ENCODE peak calls at places on chromosomes 13 and 19, in five cellular contexts. One of them, this sample, is unnamed.

GRCh38 chr13:42740753-42741152 is 40.6 kb upstream of the FAM216B start:
- DNase-seq in K562: no peak
- DNase-seq in ovary: peak
- DNase-seq in neural crest cell: no peak
- DNase-seq in AG10803: no peak
- DNase-seq in this sample: no peak

GRCh38 chr19:55650602-55651230 is 2.7 kb downstream of the CCDC106 start:
- DNase-seq in neural crest cell: no peak
- DNase-seq in K562: no peak
- DNase-seq in ovary: no peak
- DNase-seq in AG10803: no peak
- DNase-seq in this sample: no peak

GRCh38 chr19:3041756-3042517 is 12.9 kb upstream of the TLE2 start:
- DNase-seq in AG10803: no peak
- DNase-seq in K562: peak
- DNase-seq in neural crest cell: no peak
- DNase-seq in ovary: peak
- DNase-seq in this sample: no peak

GRCh38 chr13:111636271-111636670 is 315.8 kb downstream of the TEX29 start:
- DNase-seq in neural crest cell: no peak
- DNase-seq in K562: no peak
- DNase-seq in AG10803: no peak
- DNase-seq in ovary: no peak
- DNase-seq in this sample: no peak

GRCh38 chr19:2170219-2170618 is 6.5 kb downstream of the DOT1L start:
- DNase-seq in ovary: no peak
- DNase-seq in K562: no peak
- DNase-seq in AG10803: no peak
- DNase-seq in neural crest cell: no peak
- DNase-seq in this sample: no peak

GRCh38 chr13:112996671-112997091 is 27.7 kb downstream of the MCF2L start:
- DNase-seq in AG10803: no peak
- DNase-seq in neural crest cell: no peak
- DNase-seq in K562: no peak
- DNase-seq in ovary: no peak
- DNase-seq in this sample: no peak

GRCh38 chr13:114141261-114141996 is 9.0 kb upstream of the RASA3 start:
- DNase-seq in K562: no peak
- DNase-seq in ovary: no peak
- DNase-seq in neural crest cell: no peak
- DNase-seq in AG10803: no peak
- DNase-seq in this sample: no peak

GRCh38 chr19:21585491-21585890 is 80.1 kb downstream of the ZNF429 start:
- DNase-seq in neural crest cell: no peak
- DNase-seq in ovary: no peak
- DNase-seq in AG10803: no peak
- DNase-seq in K562: no peak
- DNase-seq in this sample: no peak

GRCh38 chr13:40564342-40564997 is 102.0 kb downstream of the FOXO1 start:
- DNase-seq in K562: no peak
- DNase-seq in ovary: no peak
- DNase-seq in neural crest cell: no peak
- DNase-seq in AG10803: no peak
- DNase-seq in this sample: no peak

GRCh38 chr13:110557610-110558305 is 3.8 kb downstream of the RAB20 start:
- DNase-seq in AG10803: no peak
- DNase-seq in K562: no peak
- DNase-seq in neural crest cell: no peak
- DNase-seq in ovary: no peak
- DNase-seq in this sample: no peak

GRCh38 chr19:18433039-18433691 is 4.8 kb downstream of the ISYNA1 start:
- DNase-seq in neural crest cell: no peak
- DNase-seq in AG10803: no peak
- DNase-seq in ovary: peak
- DNase-seq in K562: peak
- DNase-seq in this sample: peak

GRCh38 chr19:4557186-4557970 is 2.1 kb downstream of the SEMA6B start:
- DNase-seq in ovary: no peak
- DNase-seq in K562: peak
- DNase-seq in neural crest cell: no peak
- DNase-seq in AG10803: no peak
- DNase-seq in this sample: no peak

GRCh38 chr19:29516821-29517395 is 8.9 kb upstream of the VSTM2B start:
- DNase-seq in AG10803: no peak
- DNase-seq in ovary: peak
- DNase-seq in K562: no peak
- DNase-seq in neural crest cell: no peak
- DNase-seq in this sample: no peak

GRCh38 chr19:51111606-51112005 is 3.4 kb upstream of the CTU1 start:
- DNase-seq in K562: no peak
- DNase-seq in AG10803: no peak
- DNase-seq in ovary: no peak
- DNase-seq in neural crest cell: no peak
- DNase-seq in this sample: no peak

GRCh38 chr13:110265682-110266430 is 41.1 kb downstream of the COL4A1 start:
- DNase-seq in AG10803: no peak
- DNase-seq in K562: no peak
- DNase-seq in neural crest cell: no peak
- DNase-seq in ovary: no peak
- DNase-seq in this sample: no peak

GRCh38 chr19:4425531-4425930 is 23.1 kb downstream of the CHAF1A start:
- DNase-seq in neural crest cell: no peak
- DNase-seq in K562: no peak
- DNase-seq in AG10803: peak
- DNase-seq in ovary: no peak
- DNase-seq in this sample: no peak

GRCh38 chr19:13277104-13277809 is 127.0 kb downstream of the IER2 start:
- DNase-seq in ovary: peak
- DNase-seq in AG10803: peak
- DNase-seq in neural crest cell: peak
- DNase-seq in K562: peak
- DNase-seq in this sample: peak

GRCh38 chr13:98515804-98516465 is 61.0 kb downstream of the STK24 start:
- DNase-seq in K562: no peak
- DNase-seq in neural crest cell: no peak
- DNase-seq in AG10803: no peak
- DNase-seq in ovary: no peak
- DNase-seq in this sample: no peak

GRCh38 chr19:52946322-52947310 is 16.1 kb downstream of the ZNF816 start:
- DNase-seq in neural crest cell: peak
- DNase-seq in AG10803: no peak
- DNase-seq in K562: peak
- DNase-seq in ovary: peak
- DNase-seq in this sample: peak

GRCh38 chr19:15330801-15331418 is 1.4 kb downstream of the BRD4 start:
- DNase-seq in ovary: no peak
- DNase-seq in K562: peak
- DNase-seq in neural crest cell: no peak
- DNase-seq in AG10803: peak
- DNase-seq in this sample: peak

GRCh38 chr13:112849500-112849899 is 119.5 kb upstream of the MCF2L start:
- DNase-seq in K562: no peak
- DNase-seq in neural crest cell: no peak
- DNase-seq in ovary: no peak
- DNase-seq in AG10803: no peak
- DNase-seq in this sample: no peak

GRCh38 chr19:49071860-49072547 is 495 bp downstream of the KCNA7 start:
- DNase-seq in AG10803: no peak
- DNase-seq in neural crest cell: peak
- DNase-seq in K562: peak
- DNase-seq in ovary: no peak
- DNase-seq in this sample: peak

GRCh38 chr13:50485979-50486935 is 357.2 kb downstream of the DLEU7 start:
- DNase-seq in neural crest cell: no peak
- DNase-seq in ovary: no peak
- DNase-seq in AG10803: peak
- DNase-seq in K562: no peak
- DNase-seq in this sample: peak

GRCh38 chr19:55112781-55113569 is 4.5 kb downstream of the PPP1R12C start:
- DNase-seq in ovary: peak
- DNase-seq in AG10803: no peak
- DNase-seq in neural crest cell: no peak
- DNase-seq in K562: peak
- DNase-seq in this sample: no peak

GRCh38 chr19:52138614-52139290 is 986 bp downstream of the ZNF616 start:
- DNase-seq in ovary: peak
- DNase-seq in K562: peak
- DNase-seq in AG10803: no peak
- DNase-seq in neural crest cell: peak
- DNase-seq in this sample: peak

GRCh38 chr13:31504918-31505317 is 234.4 kb upstream of the RXFP2 start:
- DNase-seq in K562: no peak
- DNase-seq in neural crest cell: no peak
- DNase-seq in AG10803: no peak
- DNase-seq in ovary: no peak
- DNase-seq in this sample: no peak

GRCh38 chr13:44151474-44151873 is 222.2 kb upstream of the SERP2 start:
- DNase-seq in K562: no peak
- DNase-seq in neural crest cell: no peak
- DNase-seq in ovary: no peak
- DNase-seq in AG10803: no peak
- DNase-seq in this sample: no peak

GRCh38 chr13:98143157-98143553 is 261 bp downstream of the FARP1 start:
- DNase-seq in neural crest cell: peak
- DNase-seq in ovary: no peak
- DNase-seq in AG10803: no peak
- DNase-seq in K562: no peak
- DNase-seq in this sample: no peak

GRCh38 chr13:110306340-110306959 is 507 bp downstream of the COL4A1 start:
- DNase-seq in AG10803: peak
- DNase-seq in ovary: peak
- DNase-seq in neural crest cell: peak
- DNase-seq in K562: no peak
- DNase-seq in this sample: peak

GRCh38 chr13:44938854-44939253 is 50.4 kb downstream of the NUFIP1 start:
- DNase-seq in neural crest cell: no peak
- DNase-seq in AG10803: no peak
- DNase-seq in ovary: no peak
- DNase-seq in K562: no peak
- DNase-seq in this sample: no peak

GRCh38 chr13:68099616-68100015 is 869.5 kb upstream of the PCDH9 start:
- DNase-seq in K562: no peak
- DNase-seq in ovary: no peak
- DNase-seq in AG10803: no peak
- DNase-seq in neural crest cell: no peak
- DNase-seq in this sample: no peak

GRCh38 chr19:37763488-37763887 is 15.9 kb downstream of the ZNF573 start:
- DNase-seq in K562: no peak
- DNase-seq in AG10803: peak
- DNase-seq in ovary: no peak
- DNase-seq in neural crest cell: no peak
- DNase-seq in this sample: peak

GRCh38 chr19:42441047-42441440 is 1.7 kb downstream of the CXCL17 start:
- DNase-seq in neural crest cell: no peak
- DNase-seq in AG10803: no peak
- DNase-seq in K562: no peak
- DNase-seq in ovary: no peak
- DNase-seq in this sample: no peak

GRCh38 chr13:40236566-40237168 is 429.8 kb downstream of the FOXO1 start:
- DNase-seq in ovary: no peak
- DNase-seq in K562: no peak
- DNase-seq in AG10803: peak
- DNase-seq in neural crest cell: no peak
- DNase-seq in this sample: peak

DNA sequence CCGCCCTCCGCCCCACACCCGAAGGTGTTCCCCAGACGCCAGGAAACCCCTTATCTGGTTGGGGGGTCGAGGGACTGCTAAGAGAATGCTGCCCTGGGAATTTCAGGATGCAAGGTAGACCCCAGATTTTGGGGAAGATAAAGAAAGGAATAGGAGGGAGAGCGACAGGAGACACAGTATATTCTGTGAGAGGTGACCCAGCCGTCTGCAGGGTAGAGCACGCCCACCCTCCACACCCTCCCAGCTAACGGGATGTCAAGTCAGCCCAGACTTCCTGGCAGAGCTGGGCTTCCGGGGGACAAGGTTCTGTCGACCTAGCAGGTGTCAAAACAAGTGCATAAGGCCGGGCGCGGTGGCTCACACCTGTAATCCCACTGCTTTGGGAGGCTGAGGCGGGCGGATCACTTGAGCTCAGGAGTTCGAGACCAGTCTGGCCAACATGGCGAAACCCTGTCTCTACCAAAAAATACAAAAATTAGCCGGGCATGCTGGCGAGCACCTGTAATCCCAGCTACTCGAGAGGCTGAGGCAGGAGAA is 735 bp upstream of the PRR36 start:
- DNase-seq in AG10803: no peak
- DNase-seq in K562: no peak
- DNase-seq in neural crest cell: no peak
- DNase-seq in ovary: no peak
- DNase-seq in this sample: no peak
- TF ChIP-seq CTCF in AG10803: no peak
- TF ChIP-seq CTCF in K562: no peak
- TF ChIP-seq CTCF in neural crest cell: no peak
- TF ChIP-seq CTCF in ovary: no peak
- TF ChIP-seq CTCF in this sample: no peak

GRCh38 chr19:35216833-35217707 is 11.5 kb downstream of the FAM187B start:
- DNase-seq in AG10803: no peak
- DNase-seq in ovary: no peak
- DNase-seq in neural crest cell: no peak
- DNase-seq in K562: no peak
- DNase-seq in this sample: no peak
- TF ChIP-seq CTCF in AG10803: no peak
- TF ChIP-seq CTCF in ovary: no peak
- TF ChIP-seq CTCF in neural crest cell: no peak
- TF ChIP-seq CTCF in K562: no peak
- TF ChIP-seq CTCF in this sample: no peak

GRCh38 chr13:39012608-39013007 is 22.0 kb upstream of the STOML3 start:
- DNase-seq in AG10803: no peak
- DNase-seq in ovary: no peak
- DNase-seq in neural crest cell: no peak
- DNase-seq in K562: peak
- DNase-seq in this sample: no peak
- TF ChIP-seq CTCF in AG10803: no peak
- TF ChIP-seq CTCF in ovary: no peak
- TF ChIP-seq CTCF in neural crest cell: peak
- TF ChIP-seq CTCF in K562: no peak
- TF ChIP-seq CTCF in this sample: no peak

GRCh38 chr13:46728777-46729176 is 68.2 kb downstream of the ESD start:
- DNase-seq in neural crest cell: no peak
- DNase-seq in K562: peak
- DNase-seq in ovary: no peak
- DNase-seq in AG10803: no peak
- DNase-seq in this sample: no peak
- TF ChIP-seq CTCF in neural crest cell: peak
- TF ChIP-seq CTCF in K562: peak
- TF ChIP-seq CTCF in ovary: no peak
- TF ChIP-seq CTCF in AG10803: peak
- TF ChIP-seq CTCF in this sample: no peak

This sample was measured in cardiac muscle cell.